ENCODE peak calls at places on chromosomes 11 and 22, in four cellular contexts. One of them, this sample, is unnamed.

GRCh38 chr11:113563766-113564165 is 88.6 kb upstream of the DRD2 start:
- DNase-seq in substantia nigra: no peak
- DNase-seq in stimulated activated CD4-positive, alpha-beta T cell treated with anti-CD3 and anti-CD28 coated beads, TNF-alpha, amount 100 ng/mL, for 1 hour: no peak
- DNase-seq in GM12891: no peak
- DNase-seq in this sample: no peak

GRCh38 chr11:128513915-128514681 is 73.3 kb downstream of the ETS1 start:
- DNase-seq in substantia nigra: no peak
- DNase-seq in stimulated activated CD4-positive, alpha-beta T cell treated with anti-CD3 and anti-CD28 coated beads, TNF-alpha, amount 100 ng/mL, for 1 hour: no peak
- DNase-seq in GM12891: no peak
- DNase-seq in this sample: no peak

GRCh38 chr11:31500560-31500959 is 8.9 kb downstream of the IMMP1L start:
- DNase-seq in substantia nigra: no peak
- DNase-seq in stimulated activated CD4-positive, alpha-beta T cell treated with anti-CD3 and anti-CD28 coated beads, TNF-alpha, amount 100 ng/mL, for 1 hour: no peak
- DNase-seq in GM12891: no peak
- DNase-seq in this sample: no peak

GRCh38 chr22:28247667-28248363 is 328.8 kb upstream of the PITPNB start:
- DNase-seq in substantia nigra: no peak
- DNase-seq in stimulated activated CD4-positive, alpha-beta T cell treated with anti-CD3 and anti-CD28 coated beads, TNF-alpha, amount 100 ng/mL, for 1 hour: no peak
- DNase-seq in GM12891: no peak
- DNase-seq in this sample: no peak

GRCh38 chr11:75450236-75450635 is 17.2 kb upstream of the KLHL35 start:
- DNase-seq in substantia nigra: no peak
- DNase-seq in stimulated activated CD4-positive, alpha-beta T cell treated with anti-CD3 and anti-CD28 coated beads, TNF-alpha, amount 100 ng/mL, for 1 hour: no peak
- DNase-seq in GM12891: no peak
- DNase-seq in this sample: no peak

GRCh38 chr11:67045314-67045713 is 11.3 kb upstream of the RHOD start:
- DNase-seq in substantia nigra: peak
- DNase-seq in stimulated activated CD4-positive, alpha-beta T cell treated with anti-CD3 and anti-CD28 coated beads, TNF-alpha, amount 100 ng/mL, for 1 hour: no peak
- DNase-seq in GM12891: no peak
- DNase-seq in this sample: no peak

GRCh38 chr11:47726878-47727514 is 11.8 kb upstream of the AGBL2 start:
- DNase-seq in substantia nigra: no peak
- DNase-seq in stimulated activated CD4-positive, alpha-beta T cell treated with anti-CD3 and anti-CD28 coated beads, TNF-alpha, amount 100 ng/mL, for 1 hour: no peak
- DNase-seq in GM12891: no peak
- DNase-seq in this sample: no peak

GRCh38 chr11:824292-824880 is 3.3 kb upstream of the CRACR2B start:
- DNase-seq in substantia nigra: peak
- DNase-seq in stimulated activated CD4-positive, alpha-beta T cell treated with anti-CD3 and anti-CD28 coated beads, TNF-alpha, amount 100 ng/mL, for 1 hour: no peak
- DNase-seq in GM12891: no peak
- DNase-seq in this sample: no peak

GRCh38 chr11:129658558-129658882 is 157.1 kb upstream of the TMEM45B start:
- DNase-seq in substantia nigra: no peak
- DNase-seq in stimulated activated CD4-positive, alpha-beta T cell treated with anti-CD3 and anti-CD28 coated beads, TNF-alpha, amount 100 ng/mL, for 1 hour: no peak
- DNase-seq in GM12891: no peak
- DNase-seq in this sample: no peak